ENCODE peak calls at places on chromosomes 16 and 17, in eight cellular contexts. L, U, B, Y, R, I, V and K are unnamed samples.

GRCh38 chr17:40307001-40307690 is 1.8 kb upstream of the RARA start:
- DNase-seq in L (peak), U (peak), B (no peak), Y (no peak), R (no peak), I (no peak), V (peak), K (no peak)

GRCh38 chr16:30084816-30085159 is 6.9 kb downstream of the TBX6 start:
- DNase-seq in L (no peak), U (no peak), B (no peak), Y (no peak), R (no peak), I (no peak), V (no peak), K (no peak)

GRCh38 chr16:2715064-2715463 is 5.0 kb downstream of the PRSS27 start:
- DNase-seq in L (no peak), U (no peak), B (no peak), Y (no peak), R (no peak), I (peak), V (no peak), K (no peak)

GRCh38 chr16:87305505-87306391 is 11.4 kb downstream of the C16orf95 start:
- DNase-seq in L (no peak), U (no peak), B (no peak), Y (no peak), R (no peak), I (peak), V (peak), K (no peak)

GRCh38 chr17:28398280-28398981 is 7.6 kb downstream of the SLC46A1 start:
- DNase-seq in L (no peak), U (no peak), B (no peak), Y (no peak), R (no peak), I (no peak), V (no peak), K (no peak)

GRCh38 chr16:11399261-11399831 is 54.1 kb downstream of the RMI2 start:
- DNase-seq in L (no peak), U (no peak), B (no peak), Y (no peak), R (no peak), I (no peak), V (peak), K (no peak)

GRCh38 chr16:85245307-85246172 is 133.3 kb upstream of the CIBAR2 start:
- DNase-seq in L (peak), U (peak), B (peak), Y (peak), R (peak), I (peak), V (no peak), K (peak)

GRCh38 chr16:12565423-12565822 is 238.3 kb downstream of the CPPED1 start:
- DNase-seq in L (peak), U (no peak), B (no peak), Y (no peak), R (no peak), I (no peak), V (no peak), K (no peak)

GRCh38 chr16:69444873-69445517 is 20.6 kb downstream of the CYB5B start:
- DNase-seq in L (no peak), U (no peak), B (no peak), Y (no peak), R (no peak), I (no peak), V (no peak), K (no peak)

GRCh38 chr17:49926886-49927285 is 42.1 kb upstream of the DLX4 start:
- DNase-seq in L (no peak), U (no peak), B (no peak), Y (no peak), R (no peak), I (no peak), V (peak), K (no peak)

GRCh38 chr17:77074681-77075080 is 66.1 kb upstream of the SEC14L1 start:
- DNase-seq in L (no peak), U (no peak), B (no peak), Y (no peak), R (no peak), I (no peak), V (no peak), K (no peak)

GRCh38 chr16:13554020-13554419 is 365.9 kb upstream of the ERCC4 start:
- DNase-seq in L (no peak), U (no peak), B (no peak), Y (peak), R (peak), I (no peak), V (no peak), K (no peak)

GRCh38 chr16:27625050-27625697 is 75.2 kb downstream of the KATNIP start:
- DNase-seq in L (no peak), U (no peak), B (peak), Y (no peak), R (no peak), I (no peak), V (no peak), K (no peak)

GRCh38 chr16:65532218-65532617 is 410.4 kb upstream of the CDH11 start:
- DNase-seq in L (no peak), U (no peak), B (no peak), Y (no peak), R (no peak), I (no peak), V (no peak), K (no peak)

GRCh38 chr17:36600936-36601302 is 464 bp upstream of the MRM1 start:
- DNase-seq in L (peak), U (no peak), B (no peak), Y (peak), R (no peak), I (no peak), V (no peak), K (no peak)

GRCh38 chr17:52477824-52478614 is 319.5 kb upstream of the CA10 start:
- DNase-seq in L (no peak), U (no peak), B (no peak), Y (no peak), R (no peak), I (no peak), V (no peak), K (no peak)

GRCh38 chr17:7849185-7850117 is 5.4 kb upstream of the TMEM88 start:
- DNase-seq in L (no peak), U (no peak), B (no peak), Y (no peak), R (no peak), I (no peak), V (no peak), K (no peak)

GRCh38 chr17:11086623-11087022 is 154.4 kb upstream of the SHISA6 start:
- DNase-seq in L (no peak), U (no peak), B (no peak), Y (no peak), R (no peak), I (no peak), V (no peak), K (no peak)

GRCh38 chr16:64864232-64864803 is 257.5 kb downstream of the CDH11 start:
- DNase-seq in L (no peak), U (peak), B (no peak), Y (no peak), R (no peak), I (no peak), V (no peak), K (no peak)

GRCh38 chr16:2768403-2769089 is 8.5 kb downstream of the ELOB start:
- DNase-seq in L (no peak), U (no peak), B (no peak), Y (no peak), R (no peak), I (no peak), V (no peak), K (no peak)

GRCh38 chr17:50078430-50078829 is 16.7 kb upstream of the PDK2 start:
- DNase-seq in L (no peak), U (no peak), B (no peak), Y (no peak), R (no peak), I (no peak), V (no peak), K (no peak)

GRCh38 chr16:9943121-9943520 is 239.1 kb downstream of the GRIN2A start:
- DNase-seq in L (no peak), U (no peak), B (no peak), Y (no peak), R (no peak), I (no peak), V (no peak), K (no peak)

GRCh38 chr16:27304881-27305280 is 8.9 kb upstream of the IL4R start:
- DNase-seq in L (no peak), U (no peak), B (no peak), Y (no peak), R (no peak), I (no peak), V (no peak), K (no peak)

GRCh38 chr17:27492470-27492869 is 36.2 kb downstream of the KSR1 start:
- DNase-seq in L (no peak), U (no peak), B (no peak), Y (no peak), R (no peak), I (no peak), V (no peak), K (no peak)

GRCh38 chr16:49855822-49856740 is at the start of gene ZNF423:
- DNase-seq in L (peak), U (peak), B (peak), Y (no peak), R (no peak), I (peak), V (no peak), K (no peak)

GRCh38 chr16:79656537-79657115 is 56.1 kb upstream of the MAF start:
- DNase-seq in L (no peak), U (no peak), B (no peak), Y (no peak), R (no peak), I (no peak), V (no peak), K (no peak)

GRCh38 chr17:38741443-38741842 is 6.7 kb downstream of the PCGF2 start:
- DNase-seq in L (no peak), U (no peak), B (no peak), Y (no peak), R (no peak), I (no peak), V (no peak), K (no peak)

GRCh38 chr16:20114356-20114755 is 40.7 kb upstream of the GPR139 start:
- DNase-seq in L (no peak), U (no peak), B (no peak), Y (no peak), R (no peak), I (no peak), V (no peak), K (no peak)

GRCh38 chr17:43372273-43372911 is 26.4 kb upstream of the ARL4D start:
- DNase-seq in L (peak), U (peak), B (no peak), Y (peak), R (peak), I (no peak), V (no peak), K (peak)

GRCh38 chr17:50798424-50799344 is 31.4 kb upstream of the ANKRD40CL start:
- DNase-seq in L (no peak), U (no peak), B (no peak), Y (no peak), R (no peak), I (no peak), V (no peak), K (no peak)

GRCh38 chr17:8189041-8189710 is 804 bp downstream of the BORCS6 start:
- DNase-seq in L (peak), U (peak), B (peak), Y (no peak), R (no peak), I (no peak), V (no peak), K (no peak)

GRCh38 chr16:990516-991291 is 9.1 kb downstream of the SOX8 start:
- DNase-seq in L (no peak), U (no peak), B (no peak), Y (no peak), R (no peak), I (no peak), V (no peak), K (no peak)

GRCh38 chr16:65068151-65068740 is 53.6 kb downstream of the CDH11 start:
- DNase-seq in L (no peak), U (no peak), B (no peak), Y (no peak), R (no peak), I (no peak), V (no peak), K (no peak)